ENCODE peak calls at places on chromosomes 16 and 17, in seven cellular contexts. L is cardiac fibroblast, G is tibial artery, X is cardiac muscle cell, E is suprapubic skin, Q is endodermal cell, B is ascending aorta. F is an unnamed sample.
A peak's percentile ranks its signal among the peaks of the same experiment; 100 is the strongest.

GRCh38 chr17:78210111-78210510 is 3.9 kb upstream of the BIRC5 start:
- DNase-seq in G (no peak), L (no peak), Q (no peak), E (no peak), X (no peak), B (no peak), F (no peak)

GRCh38 chr17:80491478-80492342 is 15.3 kb upstream of the NPTX1 start:
- DNase-seq in B (no peak), L (no peak), E (no peak), G (no peak), X (no peak), Q (peak; percentile 92), F (peak; percentile 70)

GRCh38 chr16:50539053-50539615 is 9.1 kb upstream of the NKD1 start:
- DNase-seq in Q (peak; percentile 44), B (no peak), G (no peak), E (peak; percentile 55), X (no peak), L (no peak), F (no peak)

GRCh38 chr16:4260360-4260759 is 12.5 kb downstream of the TFAP4 start:
- DNase-seq in G (no peak), L (no peak), B (no peak), Q (no peak), E (no peak), X (no peak), F (no peak)

GRCh38 chr17:4354862-4355514 is 11.5 kb downstream of the UBE2G1 start:
- DNase-seq in Q (peak; percentile 63), G (no peak), B (no peak), E (no peak), X (no peak), L (no peak), F (no peak)

GRCh38 chr16:87844374-87844733 is 25.0 kb downstream of the SLC7A5 start:
- DNase-seq in G (no peak), B (no peak), E (no peak), X (no peak), Q (peak; percentile 85), L (no peak), F (peak; percentile 69)

GRCh38 chr17:49218941-49219913 is 8.7 kb downstream of the ABI3 start:
- DNase-seq in G (no peak), E (no peak), X (no peak), B (no peak), L (no peak), Q (peak; percentile 83), F (no peak)

GRCh38 chr17:74919440-74920305 is 3.4 kb downstream of the USH1G start:
- DNase-seq in Q (peak; percentile 93), G (no peak), B (no peak), X (peak; percentile 30), L (peak; percentile 20), E (no peak), F (no peak)

GRCh38 chr16:49283376-49284049 is 1.9 kb upstream of the CBLN1 start:
- DNase-seq in E (no peak), X (no peak), B (no peak), L (no peak), Q (peak; percentile 56), G (no peak), F (no peak)

GRCh38 chr16:24430937-24431760 is 108.2 kb upstream of the RBBP6 start:
- DNase-seq in Q (no peak), G (no peak), E (no peak), L (no peak), B (no peak), X (no peak), F (peak; percentile 75)

GRCh38 chr16:12901204-12901596 is 198 bp upstream of the SHISA9 start:
- DNase-seq in B (no peak), L (no peak), E (no peak), X (no peak), Q (peak; percentile 93), G (no peak), F (no peak)
- H3K4me3 ChIP-seq in B (peak overlapping the region; percentile 54), L (no peak overlapping the region), E (peak overlapping the region; percentile 45), X (peak overlapping the region; percentile 29), Q (peak overlapping the region; percentile 93), G (peak overlapping the region; percentile 30), F (no peak overlapping the region)

DNA sequence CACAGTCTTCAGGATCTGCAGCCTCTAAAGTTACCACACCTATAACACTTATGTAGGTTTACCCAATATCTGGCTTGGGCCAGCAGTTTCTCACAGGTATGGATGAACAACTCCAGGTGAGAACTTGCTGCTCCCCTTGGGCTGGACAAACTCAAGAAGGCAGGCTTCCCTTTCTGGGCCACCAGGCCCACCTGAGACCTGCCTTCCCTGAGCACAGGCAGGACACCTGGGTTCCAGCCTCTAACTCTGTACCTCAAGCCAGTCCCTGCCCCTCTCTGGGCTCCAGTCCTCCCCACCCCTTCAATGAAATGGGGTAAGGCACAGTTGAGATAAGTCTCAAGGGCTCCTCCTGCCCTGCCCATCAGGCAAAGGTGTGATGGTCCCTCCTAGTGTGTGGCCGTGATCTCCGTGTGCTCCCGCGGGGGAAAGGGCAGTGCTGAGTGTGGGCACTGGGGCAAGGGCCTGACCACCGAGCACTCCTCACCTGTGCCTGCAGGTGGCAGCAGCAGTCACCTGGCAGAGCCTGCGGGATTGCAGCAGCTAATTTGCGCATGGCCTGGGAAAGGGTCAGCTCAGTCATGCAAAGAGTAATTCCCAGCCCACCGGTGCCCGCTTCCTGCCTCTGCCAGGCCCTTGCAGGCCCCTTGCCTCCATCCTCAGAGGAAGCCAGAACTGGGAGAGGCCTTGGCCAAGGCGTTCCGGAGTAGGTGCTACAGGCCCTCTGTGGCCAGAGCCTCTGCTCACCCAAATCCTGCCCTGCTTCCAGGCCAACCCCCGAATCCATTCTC is 28.2 kb upstream of the ADGRG1 start:
- DNase-seq in G (no peak), B (no peak), E (peak; percentile 74), X (peak; percentile 60), L (peak; percentile 64), Q (peak; percentile 94), F (peak; percentile 26)
- TF ChIP-seq CTCF in G (peak; percentile 24), B (peak; percentile 36), E (no peak), X (peak; percentile 73), L (peak; percentile 80), Q (peak; percentile 93), F (peak; percentile 67)

GRCh38 chr17:1123397-1124237 is 56.2 kb downstream of the ABR start:
- DNase-seq in X (no peak), G (no peak), B (no peak), L (no peak), E (no peak), Q (peak; percentile 58), F (no peak)

GRCh38 chr17:1124238-1124699 is 55.5 kb downstream of the ABR start:
- DNase-seq in G (no peak), B (no peak), Q (peak; percentile 49), X (no peak), L (no peak), E (no peak), F (no peak)

GRCh38 chr17:1124896-1125774 is 54.6 kb downstream of the ABR start:
- DNase-seq in B (no peak), Q (peak; percentile 46), G (no peak), E (no peak), X (no peak), L (no peak), F (no peak)

GRCh38 chr17:1120596-1121441 is 59.0 kb downstream of the ABR start:
- DNase-seq in X (no peak), G (no peak), L (no peak), E (no peak), Q (peak; percentile 49), B (no peak), F (no peak)

DNA sequence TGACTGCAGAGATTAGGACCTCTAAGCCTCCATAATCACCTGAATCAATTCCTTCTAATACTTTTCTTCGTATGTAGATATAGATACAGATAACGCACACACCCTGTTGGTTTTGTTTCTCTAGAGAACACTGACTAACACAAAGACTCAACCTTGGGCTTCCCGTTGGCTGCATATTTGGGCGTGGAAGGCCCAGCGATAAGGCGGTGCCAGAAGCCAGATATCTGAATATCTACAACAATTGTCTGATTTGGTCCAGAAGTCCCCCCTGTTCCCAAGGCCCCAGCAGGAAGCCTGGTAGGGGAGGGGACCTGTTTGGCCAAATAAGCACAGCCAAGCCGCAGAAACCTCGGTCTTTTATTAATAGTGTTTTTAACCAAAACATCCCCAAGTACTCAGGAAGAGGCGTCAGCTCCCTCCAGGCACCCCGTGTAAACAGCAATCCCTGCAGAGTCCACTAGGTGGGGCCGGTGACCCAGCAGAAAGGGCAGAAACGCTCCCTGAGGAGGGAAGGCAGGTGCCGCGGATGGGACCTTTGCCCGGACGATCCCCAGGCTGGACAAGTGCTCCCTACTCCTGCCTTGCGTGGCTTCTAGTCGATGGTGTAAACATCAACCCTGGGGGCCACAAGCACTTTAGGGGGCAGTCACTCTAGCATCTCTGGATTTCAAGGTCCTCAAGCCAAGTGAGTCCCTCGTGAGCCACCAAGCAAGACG is 56.9 kb downstream of the ABR start:
- DNase-seq in L (peak; percentile 81), B (no peak), X (peak; percentile 73), G (peak; percentile 82), Q (peak; percentile 99), E (peak; percentile 92), F (peak; percentile 72)
- H3K4me3 ChIP-seq in L (no peak overlapping the region), B (no peak overlapping the region), X (no peak overlapping the region), G (no peak overlapping the region), Q (no peak overlapping the region), E (no peak overlapping the region), F (no peak overlapping the region)

GRCh38 chr16:80804061-80804450 is 342 bp downstream of the CDYL2 start:
- DNase-seq in L (peak; percentile 80), Q (peak; percentile 75), X (peak; percentile 76), B (no peak), G (peak; percentile 22), E (no peak), F (peak; percentile 47)

GRCh38 chr16:80802129-80802528 is 2.3 kb downstream of the CDYL2 start:
- DNase-seq in Q (no peak), X (no peak), G (no peak), L (no peak), E (no peak), B (no peak), F (no peak)

GRCh38 chr16:80804451-80805383 is at the start of gene CDYL2:
- DNase-seq in G (no peak), Q (peak; percentile 64), E (peak; percentile 74), B (no peak), X (peak; percentile 53), L (peak; percentile 51), F (peak; percentile 11)

GRCh38 chr16:80802902-80803301 is 1.5 kb downstream of the CDYL2 start:
- DNase-seq in L (no peak), B (no peak), G (no peak), X (no peak), E (no peak), Q (peak; percentile 42), F (no peak)

DNA sequence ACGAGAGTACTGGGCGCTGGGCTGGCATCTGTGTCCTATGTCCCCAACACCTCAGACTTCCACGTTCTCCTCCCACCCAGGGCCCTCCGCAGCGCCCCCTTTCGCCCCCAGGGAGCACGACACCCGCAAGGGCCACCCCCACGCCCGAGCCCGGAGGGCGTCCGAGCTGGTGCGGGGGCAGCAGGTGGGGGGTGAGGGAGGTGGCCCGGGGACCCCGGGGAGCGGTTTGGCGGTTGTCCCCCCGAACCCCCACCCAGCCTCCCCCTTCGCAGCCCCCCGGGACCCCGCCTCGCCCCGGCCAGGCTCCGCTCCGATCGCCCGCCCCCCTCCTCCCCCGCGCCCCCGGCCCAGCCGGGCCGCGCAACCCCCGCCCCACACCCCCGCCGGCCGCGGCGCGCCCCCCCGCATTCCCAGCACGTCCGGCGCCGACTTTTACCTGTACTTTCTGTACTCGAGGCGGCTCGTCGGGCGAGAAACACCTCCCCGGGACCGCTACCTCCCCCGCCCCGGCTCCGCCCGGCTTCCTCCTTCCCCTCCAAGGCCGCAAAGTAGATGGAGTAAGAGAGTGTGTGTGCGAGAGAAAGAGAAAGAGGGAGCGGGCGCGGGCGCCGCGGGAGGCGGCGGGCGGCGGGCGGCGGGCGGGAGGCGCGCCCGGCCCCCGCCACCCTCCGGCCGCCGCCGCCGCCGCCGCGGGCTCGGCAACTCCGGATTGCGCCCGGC is 897 bp downstream of the CDYL2 start:
- DNase-seq in Q (peak; percentile 81), E (peak; percentile 79), G (no peak), L (peak; percentile 13), X (peak; percentile 25), B (no peak), F (peak; percentile 22)
- TF ChIP-seq CTCF in Q (peak; percentile 91), E (no peak), G (no peak), L (peak; percentile 64), X (peak; percentile 60), B (no peak), F (peak; percentile 41)

GRCh38 chr17:60090412-60090811 is 11.7 kb upstream of the HEATR6 start:
- DNase-seq in Q (peak; percentile 36), B (no peak), X (no peak), E (no peak), G (no peak), L (no peak), F (no peak)
- H3K4me3 ChIP-seq in Q (no peak overlapping the region), B (no peak overlapping the region), X (no peak overlapping the region), E (no peak overlapping the region), G (no peak overlapping the region), L (no peak overlapping the region), F (no peak overlapping the region)

F was measured in A673.